ENCODE peak calls at places on chromosomes 12 and 14, in four cellular contexts. N is ovary, Z is left ventricle myocardium inferior, G is neural crest cell. A is an unnamed sample.

GRCh38 chr14:98136019-98136418 is 1136.0 kb downstream of the BCL11B start:
- DNase-seq in N (no peak), Z (no peak), G (no peak), A (no peak)

GRCh38 chr12:102174117-102174516 is 23.5 kb downstream of the PMCH start:
- DNase-seq in N (no peak), Z (no peak), G (no peak), A (no peak)

GRCh38 chr14:21191809-21192446 is 36.1 kb upstream of the OR5AU1 start:
- DNase-seq in N (peak), Z (peak), G (peak), A (no peak)

GRCh38 chr12:132178314-132178713 is 34.1 kb downstream of the NOC4L start:
- DNase-seq in N (no peak), Z (no peak), G (no peak), A (no peak)

GRCh38 chr14:100750762-100751699 is 24.3 kb downstream of the DLK1 start:
- DNase-seq in N (no peak), Z (no peak), G (no peak), A (no peak)

GRCh38 chr12:93297536-93297935 is 80.2 kb upstream of the NUDT4 start:
- DNase-seq in N (no peak), Z (no peak), G (no peak), A (no peak)

GRCh38 chr14:64707661-64708060 is 3.4 kb downstream of the PLEKHG3 start:
- DNase-seq in N (no peak), Z (no peak), G (no peak), A (no peak)

GRCh38 chr12:51838036-51838435 is 10.5 kb downstream of the FIGNL2 start:
- DNase-seq in N (no peak), Z (no peak), G (no peak), A (no peak)

GRCh38 chr14:91754819-91755218 is 22.9 kb upstream of the CATSPERB start:
- DNase-seq in N (no peak), Z (no peak), G (no peak), A (no peak)

GRCh38 chr14:35425850-35426249 is 21.3 kb upstream of the NFKBIA start:
- DNase-seq in N (no peak), Z (no peak), G (no peak), A (no peak)

GRCh38 chr12:59398164-59398563 is 197.7 kb upstream of the SLC16A7 start:
- DNase-seq in N (no peak), Z (no peak), G (no peak), A (no peak)

GRCh38 chr14:48052973-48053372 is 377.6 kb upstream of the MDGA2 start:
- DNase-seq in N (no peak), Z (no peak), G (no peak), A (no peak)

GRCh38 chr12:16530268-16530865 is 75.6 kb downstream of the LMO3 start:
- DNase-seq in N (no peak), Z (no peak), G (no peak), A (no peak)

GRCh38 chr12:6780573-6780972 is 8.3 kb downstream of the LAG3 start:
- DNase-seq in N (no peak), Z (no peak), G (no peak), A (no peak)

GRCh38 chr14:88639221-88639620 is 76.4 kb downstream of the ZC3H14 start:
- DNase-seq in N (no peak), Z (no peak), G (no peak), A (no peak)

GRCh38 chr12:32400114-32400672 is 835 bp downstream of the FGD4 start:
- DNase-seq in N (no peak), Z (no peak), G (no peak), A (no peak)

GRCh38 chr12:85805654-85806053 is 30.6 kb downstream of the RASSF9 start:
- DNase-seq in N (peak), Z (no peak), G (no peak), A (no peak)

GRCh38 chr14:103628221-103628683 is 759 bp upstream of the KLC1 start:
- DNase-seq in N (peak), Z (peak), G (peak), A (no peak)

GRCh38 chr12:85923767-85924331 is 49.8 kb downstream of the NTS start:
- DNase-seq in N (no peak), Z (no peak), G (no peak), A (no peak)

GRCh38 chr14:92190768-92191167 is 69.0 kb downstream of the CPSF2 start:
- DNase-seq in N (no peak), Z (no peak), G (no peak), A (no peak)

GRCh38 chr12:28683371-28683770 is 465.7 kb upstream of the FAR2 start:
- DNase-seq in N (no peak), Z (no peak), G (no peak), A (no peak)

GRCh38 chr12:103495783-103496456 is at the start of gene C12orf42:
- DNase-seq in N (no peak), Z (no peak), G (peak), A (no peak)

GRCh38 chr12:1932264-1932777 is 13.9 kb upstream of the CACNA2D4 start:
- DNase-seq in N (peak), Z (peak), G (no peak), A (no peak)

GRCh38 chr14:27881063-27881462 is 885.5 kb upstream of the FOXG1 start:
- DNase-seq in N (no peak), Z (no peak), G (no peak), A (no peak)

GRCh38 chr14:58362798-58363412 is 32.8 kb upstream of the TOMM20L start:
- DNase-seq in N (no peak), Z (no peak), G (no peak), A (no peak)

GRCh38 chr14:33414041-33414440 is 475.4 kb downstream of the NPAS3 start:
- DNase-seq in N (no peak), Z (no peak), G (no peak), A (no peak)

GRCh38 chr12:10747730-10748129 is 24.6 kb upstream of the YBX3 start:
- DNase-seq in N (no peak), Z (no peak), G (no peak), A (no peak)

GRCh38 chr14:33796356-33796755 is 154.5 kb downstream of the EGLN3 start:
- DNase-seq in N (no peak), Z (no peak), G (no peak), A (no peak)

GRCh38 chr12:6186114-6186827 is 13.9 kb upstream of the CD9 start:
- DNase-seq in N (no peak), Z (no peak), G (no peak), A (no peak)

GRCh38 chr12:43336962-43337555 is 214.9 kb downstream of the ADAMTS20 start:
- DNase-seq in N (no peak), Z (no peak), G (no peak), A (no peak)

GRCh38 chr12:43332977-43333649 is 218.9 kb downstream of the ADAMTS20 start:
- DNase-seq in N (no peak), Z (no peak), G (no peak), A (no peak)

GRCh38 chr12:43337571-43338497 is 214.2 kb downstream of the ADAMTS20 start:
- DNase-seq in N (no peak), Z (no peak), G (no peak), A (no peak)

GRCh38 chr12:43333650-43334043 is 218.4 kb downstream of the ADAMTS20 start:
- DNase-seq in N (no peak), Z (no peak), G (no peak), A (no peak)

GRCh38 chr12:43338848-43339526 is 213.0 kb downstream of the ADAMTS20 start:
- DNase-seq in N (no peak), Z (no peak), G (peak), A (no peak)
- TF ChIP-seq CTCF in N (peak), Z (peak), G (peak), A (peak)

GRCh38 chr14:50342211-50343080 is 30.3 kb downstream of the DMAC2L start:
- DNase-seq in N (peak), Z (peak), G (no peak), A (peak)
- TF ChIP-seq CTCF in N (peak), Z (peak), G (no peak), A (peak)

GRCh38 chr12:53211476-53212381 is 4.7 kb upstream of the ITGB7 start:
- DNase-seq in N (no peak), Z (no peak), G (no peak), A (no peak)
- TF ChIP-seq CTCF in N (no peak), Z (peak), G (peak), A (peak)

DNA sequence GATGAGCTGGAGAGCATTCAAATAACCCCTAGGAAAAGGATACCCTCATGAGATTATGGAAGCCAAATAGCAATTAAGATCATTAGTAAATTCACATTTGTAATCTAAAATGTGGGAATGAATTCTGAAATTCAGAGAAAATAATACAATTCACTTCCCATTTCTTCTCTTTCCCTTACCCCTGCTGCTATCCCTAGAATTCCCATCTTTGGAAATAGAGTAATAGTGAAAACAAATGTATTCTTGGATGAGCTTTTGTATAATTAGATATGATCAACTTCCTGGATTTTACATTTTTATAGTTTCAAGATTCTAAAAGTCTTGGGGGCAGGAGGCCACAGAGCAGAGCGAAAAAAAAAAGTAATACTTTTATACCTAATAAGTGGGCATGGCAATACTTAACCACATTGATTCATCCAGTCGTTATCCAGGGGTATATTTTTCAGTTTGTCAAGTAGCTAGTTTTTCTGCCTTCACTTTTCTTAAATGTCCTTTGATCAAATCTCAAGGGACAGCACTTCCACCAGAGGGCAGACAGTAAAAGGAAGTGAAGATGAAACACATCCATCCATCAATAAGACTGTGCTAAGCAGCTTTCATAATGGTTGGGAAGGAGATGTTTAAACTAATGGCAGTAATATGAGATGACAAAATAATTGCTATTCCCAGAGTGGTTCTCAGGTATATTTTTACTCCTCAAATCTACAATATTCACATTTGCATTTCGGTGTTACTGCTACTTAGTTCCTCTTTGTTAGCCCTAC is 401.3 kb downstream of the DIO2 start:
- DNase-seq in N (no peak), Z (no peak), G (no peak), A (no peak)
- TF ChIP-seq CTCF in N (no peak), Z (no peak), G (peak), A (peak)

DNA sequence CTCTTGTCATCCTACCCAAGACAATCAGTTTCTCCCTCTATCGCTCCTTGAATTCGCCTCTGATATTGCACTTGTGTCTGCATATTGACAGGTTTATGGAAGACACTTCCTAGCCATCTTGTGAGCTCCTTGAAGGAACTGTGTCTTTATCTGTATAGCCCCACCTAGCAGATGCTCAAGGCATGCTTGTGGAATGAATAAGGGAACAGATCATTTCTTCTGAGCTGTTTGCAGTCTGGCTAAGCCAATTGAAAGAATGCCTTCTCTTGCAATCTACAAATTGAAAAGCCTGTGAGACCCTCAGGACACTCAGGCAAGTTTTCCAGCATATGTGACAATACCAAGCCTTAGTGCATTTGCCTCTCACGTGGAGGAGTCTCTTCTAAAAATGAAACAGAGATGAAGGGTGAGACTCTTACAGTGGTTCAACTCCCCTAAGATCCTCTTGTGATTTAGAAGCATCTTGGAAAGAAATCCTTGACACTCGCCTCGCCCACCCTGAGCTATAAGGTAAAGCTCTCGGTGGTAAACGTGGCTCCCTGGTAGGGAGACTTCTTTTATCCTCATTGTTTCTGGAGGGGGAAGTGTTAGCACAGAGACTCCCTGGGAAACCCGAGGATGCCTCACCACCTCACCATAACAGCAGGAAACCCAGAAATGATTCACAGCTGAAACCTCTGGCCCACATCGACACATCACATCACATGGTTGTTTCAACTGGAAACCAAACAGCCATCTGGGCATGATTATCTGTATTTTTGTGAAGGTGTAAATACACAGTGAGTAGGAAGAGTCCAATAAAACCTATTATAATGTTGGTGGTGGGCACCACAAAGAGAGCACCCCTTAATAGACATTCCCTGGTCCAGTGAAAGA is 112.3 kb upstream of the BCL2L14 start:
- DNase-seq in N (no peak), Z (no peak), G (no peak), A (no peak)
- TF ChIP-seq CTCF in N (no peak), Z (no peak), G (no peak), A (no peak)

GRCh38 chr14:77023001-77023996 is 5.2 kb downstream of the IRF2BPL start:
- DNase-seq in N (peak), Z (no peak), G (no peak), A (no peak)
- TF ChIP-seq CTCF in N (peak), Z (peak), G (peak), A (no peak)